ENCODE peak calls at places on chromosomes 12 and 14, in ten cellular contexts. B is amygdala; X is stimulated activated CD4-positive, alpha-beta T cell treated with anti-CD3 and anti-CD28 coated beads, Interleukin-1b, Interleukin-23, amount 100 ng/mL, for 24 hours; S is left lobe of liver; R is left ventricle myocardium inferior; P is RKO; D is NCI-H1092; A is EH; H is activated T-cell treated with anti-CD3 and anti-CD28 coated beads, Interleukin-2, amount 50 U/mL, for 48 hours; L is activated CD4-positive, alpha-beta T cell treated with anti-CD3 and anti-CD28 coated beads, Interleukin-2, amount 10 ng/mL, durations not matched to agents 7 days and 5 days. U is an unnamed sample.

GRCh38 chr14:101819251-101819990 is 57.9 kb downstream of the PPP2R5C start:
- DNase-seq in B (no peak), X (peak), S (peak), R (no peak), P (no peak), D (no peak), A (no peak), H (peak), L (peak), U (no peak)

GRCh38 chr14:81435048-81435577 is 35.0 kb upstream of the STON2 start:
- DNase-seq in B (no peak), X (no peak), S (no peak), R (no peak), P (no peak), D (no peak), A (no peak), H (no peak), L (no peak), U (no peak)

GRCh38 chr12:1878695-1879094 is 39.8 kb downstream of the CACNA2D4 start:
- DNase-seq in B (no peak), X (no peak), S (no peak), R (no peak), P (no peak), D (no peak), A (no peak), H (no peak), L (no peak), U (no peak)

GRCh38 chr14:45201908-45202307 is 51.1 kb downstream of the MIS18BP1 start:
- DNase-seq in B (no peak), X (no peak), S (no peak), R (no peak), P (peak), D (no peak), A (peak), H (peak), L (peak), U (peak)

GRCh38 chr14:72888636-72889201 is 5.2 kb downstream of the DPF3 start:
- DNase-seq in B (no peak), X (no peak), S (no peak), R (no peak), P (no peak), D (no peak), A (peak), H (no peak), L (no peak), U (no peak)

GRCh38 chr12:122860052-122860853 is 25.0 kb downstream of the HIP1R start:
- DNase-seq in B (peak), X (peak), S (peak), R (peak), P (peak), D (peak), A (peak), H (peak), L (peak), U (peak)

GRCh38 chr12:106582661-106583577 is at the start of gene RFX4:
- DNase-seq in B (no peak), X (no peak), S (no peak), R (no peak), P (no peak), D (no peak), A (no peak), H (no peak), L (no peak), U (peak)

GRCh38 chr12:104957388-104958008 is 592 bp downstream of the SLC41A2 start:
- DNase-seq in B (no peak), X (peak), S (no peak), R (peak), P (peak), D (no peak), A (peak), H (peak), L (peak), U (peak)

GRCh38 chr12:103673487-103673886 is 86.4 kb downstream of the STAB2 start:
- DNase-seq in B (no peak), X (no peak), S (no peak), R (no peak), P (no peak), D (no peak), A (no peak), H (no peak), L (no peak), U (no peak)